ENCODE peak calls at places on chromosomes 4 and X, in four cellular contexts. One of them, this sample, is unnamed.

GRCh38 chr4:94459462-94460161 is 7.9 kb downstream of the PDLIM5 start:
- DNase-seq in activated B cell treated with CpG ODN at 0.5 μM for 24 hours: no peak
- DNase-seq in activated CD4-positive, alpha-beta T cell treated with anti-CD3 and anti-CD28 coated beads, Interleukin-2, amount 10 ng/mL, durations not matched to agents 7 days and 5 days: no peak
- DNase-seq in MG63: no peak
- DNase-seq in this sample: no peak

GRCh38 chr4:16294455-16294854 is 68.2 kb upstream of the TAPT1 start:
- DNase-seq in activated B cell treated with CpG ODN at 0.5 μM for 24 hours: no peak
- DNase-seq in activated CD4-positive, alpha-beta T cell treated with anti-CD3 and anti-CD28 coated beads, Interleukin-2, amount 10 ng/mL, durations not matched to agents 7 days and 5 days: no peak
- DNase-seq in MG63: peak
- DNase-seq in this sample: no peak

GRCh38 chrX:133749951-133750350 is 235.4 kb downstream of the GPC3 start:
- DNase-seq in activated B cell treated with CpG ODN at 0.5 μM for 24 hours: no peak
- DNase-seq in activated CD4-positive, alpha-beta T cell treated with anti-CD3 and anti-CD28 coated beads, Interleukin-2, amount 10 ng/mL, durations not matched to agents 7 days and 5 days: no peak
- DNase-seq in MG63: no peak
- DNase-seq in this sample: no peak

GRCh38 chr4:602559-602942 is 22.8 kb upstream of the PDE6B start:
- DNase-seq in activated B cell treated with CpG ODN at 0.5 μM for 24 hours: no peak
- DNase-seq in activated CD4-positive, alpha-beta T cell treated with anti-CD3 and anti-CD28 coated beads, Interleukin-2, amount 10 ng/mL, durations not matched to agents 7 days and 5 days: peak
- DNase-seq in MG63: peak
- DNase-seq in this sample: peak

GRCh38 chr4:161629694-161630441 is 533.9 kb downstream of the FSTL5 start:
- DNase-seq in activated B cell treated with CpG ODN at 0.5 μM for 24 hours: no peak
- DNase-seq in activated CD4-positive, alpha-beta T cell treated with anti-CD3 and anti-CD28 coated beads, Interleukin-2, amount 10 ng/mL, durations not matched to agents 7 days and 5 days: no peak
- DNase-seq in MG63: peak
- DNase-seq in this sample: no peak

GRCh38 chrX:48558270-48558669 is 16.0 kb upstream of the RBM3 start:
- DNase-seq in activated B cell treated with CpG ODN at 0.5 μM for 24 hours: no peak
- DNase-seq in activated CD4-positive, alpha-beta T cell treated with anti-CD3 and anti-CD28 coated beads, Interleukin-2, amount 10 ng/mL, durations not matched to agents 7 days and 5 days: no peak
- DNase-seq in MG63: peak
- DNase-seq in this sample: no peak

GRCh38 chr4:41865306-41865980 is 69.8 kb upstream of the TMEM33 start:
- DNase-seq in activated B cell treated with CpG ODN at 0.5 μM for 24 hours: no peak
- DNase-seq in activated CD4-positive, alpha-beta T cell treated with anti-CD3 and anti-CD28 coated beads, Interleukin-2, amount 10 ng/mL, durations not matched to agents 7 days and 5 days: no peak
- DNase-seq in MG63: no peak
- DNase-seq in this sample: no peak

GRCh38 chr4:3466691-3467600 is 3.8 kb downstream of the DOK7 start:
- DNase-seq in activated B cell treated with CpG ODN at 0.5 μM for 24 hours: no peak
- DNase-seq in activated CD4-positive, alpha-beta T cell treated with anti-CD3 and anti-CD28 coated beads, Interleukin-2, amount 10 ng/mL, durations not matched to agents 7 days and 5 days: no peak
- DNase-seq in MG63: no peak
- DNase-seq in this sample: no peak

GRCh38 chrX:103361798-103362197 is 5.5 kb downstream of the TCEAL9 start:
- DNase-seq in activated B cell treated with CpG ODN at 0.5 μM for 24 hours: no peak
- DNase-seq in activated CD4-positive, alpha-beta T cell treated with anti-CD3 and anti-CD28 coated beads, Interleukin-2, amount 10 ng/mL, durations not matched to agents 7 days and 5 days: no peak
- DNase-seq in MG63: no peak
- DNase-seq in this sample: no peak

This sample was measured in K562.